ENCODE peak calls at places on chromosomes 4 and X, in ten cellular contexts. Q, S, M, E, T, D, X, K, H and Z are unnamed samples.

GRCh38 chr4:78666830-78667258 is 109.3 kb upstream of the BMP2K start:
- DNase-seq in T (no peak), X (no peak), K (no peak), Q (no peak), E (no peak), D (no peak), S (no peak), H (no peak), M (no peak), Z (no peak)

GRCh38 chrX:72081605-72082320 is 50.0 kb downstream of the RTL5 start:
- DNase-seq in S (no peak), T (no peak), D (no peak), E (no peak), K (no peak), Q (no peak), H (no peak), M (no peak), X (no peak), Z (no peak)

GRCh38 chr4:78312989-78313753 is 238.4 kb upstream of the ANXA3 start:
- DNase-seq in H (no peak), S (no peak), X (no peak), Q (no peak), M (no peak), K (no peak), T (no peak), E (no peak), D (peak; percentile 16), Z (no peak)

GRCh38 chr4:184400375-184400870 is 73.9 kb downstream of the IRF2 start:
- DNase-seq in X (no peak), E (no peak), Q (no peak), T (peak; percentile 70), H (no peak), D (no peak), K (peak; percentile 91), S (peak; percentile 34), M (no peak), Z (no peak)

GRCh38 chr4:77872723-77873435 is 10.2 kb downstream of the MRPL1 start:
- DNase-seq in E (no peak), S (no peak), H (no peak), M (no peak), X (no peak), D (no peak), T (no peak), Q (no peak), K (peak; percentile 19), Z (no peak)

GRCh38 chr4:23934223-23934622 is 44.4 kb upstream of the PPARGC1A start:
- DNase-seq in H (no peak), S (no peak), E (no peak), X (no peak), K (no peak), T (no peak), M (no peak), D (no peak), Q (no peak), Z (no peak)

GRCh38 chrX:13778916-13779315 is 38.0 kb downstream of the GPM6B start:
- DNase-seq in S (no peak), M (no peak), Q (peak; percentile 12), T (peak; percentile 21), E (no peak), D (no peak), H (no peak), X (no peak), K (peak; percentile 87), Z (no peak)

GRCh38 chrX:153944140-153944799 is at the start of gene RENBP:
- DNase-seq in Q (peak; percentile 39), E (peak; percentile 46), H (no peak), S (peak; percentile 67), T (no peak), X (peak; percentile 83), M (peak; percentile 83), K (no peak), D (peak; percentile 33), Z (peak; percentile 35)

DNA sequence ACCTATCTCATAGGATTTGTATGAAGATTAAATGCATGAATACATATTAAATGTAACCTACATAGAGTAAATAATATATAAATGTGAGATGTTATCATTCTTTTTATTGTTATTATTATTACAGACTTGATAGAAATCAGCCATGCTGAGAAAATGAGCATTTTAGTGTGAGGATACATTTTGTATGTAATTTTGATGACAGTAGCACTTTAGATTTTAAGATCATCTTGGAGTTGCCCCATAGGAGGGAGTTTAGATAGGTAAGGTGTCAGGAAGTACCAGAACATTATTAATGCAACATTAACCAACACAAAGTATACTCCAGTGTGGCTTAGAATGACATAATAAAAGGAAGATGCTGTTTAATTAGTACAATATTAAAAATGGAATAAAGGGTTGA is 8.4 kb downstream of the TMPRSS11A start:
- DNase-seq in T (no peak), S (no peak), Q (no peak), D (no peak), X (no peak), E (no peak), H (no peak), M (no peak), K (no peak), Z (no peak)
- H3K4me3 ChIP-seq in T (no peak overlapping the region), S (no peak overlapping the region), Q (no peak overlapping the region), D (no peak overlapping the region), X (no peak overlapping the region), E (no peak overlapping the region), H (no peak overlapping the region), M (no peak overlapping the region), K (no peak overlapping the region), Z (no peak overlapping the region)

GRCh38 chr4:890036-890695 is 42.0 kb downstream of the GAK start:
- DNase-seq in E (no peak), M (no peak), D (no peak), T (no peak), K (no peak), Q (no peak), X (no peak), H (no peak), S (no peak), Z (no peak)

GRCh38 chr4:886244-886643 is 45.9 kb downstream of the GAK start:
- DNase-seq in H (no peak), E (no peak), M (no peak), K (no peak), D (no peak), T (no peak), Q (peak; percentile 13), X (no peak), S (no peak), Z (no peak)

GRCh38 chr4:889516-889915 is 42.6 kb downstream of the GAK start:
- DNase-seq in Q (no peak), D (no peak), X (no peak), T (no peak), S (no peak), H (no peak), M (no peak), K (no peak), E (no peak), Z (no peak)

GRCh38 chr4:887034-887763 is 44.9 kb downstream of the GAK start:
- DNase-seq in S (no peak), H (no peak), T (no peak), X (no peak), D (no peak), K (no peak), E (no peak), Q (no peak), M (no peak), Z (no peak)

DNA sequence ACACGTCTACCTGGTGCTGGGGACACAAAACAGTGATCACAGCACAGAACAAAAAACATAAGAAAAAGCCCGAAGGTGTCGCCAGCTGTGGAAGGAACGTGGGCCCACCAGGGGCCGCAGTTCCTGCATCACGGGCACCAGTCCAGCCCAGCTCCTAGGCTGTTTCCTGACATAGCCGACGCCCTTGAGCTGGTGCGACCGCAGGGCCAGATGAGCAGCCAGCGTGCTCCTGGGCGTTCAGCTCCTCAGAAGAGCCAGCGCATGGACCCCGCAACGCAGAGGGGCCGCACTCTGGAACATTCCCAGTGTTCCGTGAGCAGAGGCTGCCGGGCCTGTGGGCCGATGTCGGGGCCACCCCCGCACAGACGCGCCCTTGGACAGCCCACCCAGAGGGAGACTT is 44.1 kb downstream of the GAK start:
- DNase-seq in D (no peak), Q (no peak), H (no peak), M (no peak), E (no peak), K (no peak), X (no peak), S (no peak), T (no peak), Z (no peak)
- H3K36me3 ChIP-seq in D (peaks cover 4% of the 10 kb centered on the region), Q (peaks cover 82% of the 10 kb centered on the region), H (peaks cover 90% of the 10 kb centered on the region), M (peaks cover 3% of the 10 kb centered on the region), E (peaks cover 54% of the 10 kb centered on the region), K (peaks cover 39% of the 10 kb centered on the region), X (peaks cover 88% of the 10 kb centered on the region), S (no peaks in the 10 kb centered on the region), T (no peaks in the 10 kb centered on the region), Z (peaks cover 30% of the 10 kb centered on the region)

GRCh38 chrX:132393090-132393884 is 95.6 kb downstream of the MBNL3 start:
- DNase-seq in K (no peak), E (no peak), T (no peak), X (no peak), D (no peak), Q (no peak), H (no peak), S (no peak), M (no peak), Z (no peak)
- H3K4me3 ChIP-seq in K (no peak overlapping the region), E (no peak overlapping the region), T (no peak overlapping the region), X (no peak overlapping the region), D (no peak overlapping the region), Q (no peak overlapping the region), H (no peak overlapping the region), S (no peak overlapping the region), M (no peak overlapping the region), Z (no peak overlapping the region)

GRCh38 chr4:8469550-8469949 is 29.0 kb downstream of the TRMT44 start:
- DNase-seq in T (no peak), M (no peak), D (no peak), X (no peak), Q (no peak), H (no peak), S (no peak), K (peak; percentile 65), E (no peak), Z (no peak)

GRCh38 chr4:8464376-8464775 is 23.8 kb downstream of the TRMT44 start:
- DNase-seq in X (no peak), Q (no peak), S (no peak), H (no peak), K (peak; percentile 52), E (no peak), D (no peak), T (no peak), M (no peak), Z (no peak)

GRCh38 chr4:8468746-8469535 is 28.4 kb downstream of the TRMT44 start:
- DNase-seq in H (no peak), T (peak; percentile 54), X (peak; percentile 77), M (no peak), Q (peak; percentile 44), K (peak; percentile 96), S (peak; percentile 67), E (peak; percentile 61), D (peak; percentile 42), Z (peak; percentile 63)

GRCh38 chr4:8465615-8466611 is 25.3 kb downstream of the TRMT44 start:
- DNase-seq in T (no peak), H (no peak), E (no peak), S (no peak), K (no peak), Q (no peak), D (no peak), X (no peak), M (no peak), Z (no peak)

DNA sequence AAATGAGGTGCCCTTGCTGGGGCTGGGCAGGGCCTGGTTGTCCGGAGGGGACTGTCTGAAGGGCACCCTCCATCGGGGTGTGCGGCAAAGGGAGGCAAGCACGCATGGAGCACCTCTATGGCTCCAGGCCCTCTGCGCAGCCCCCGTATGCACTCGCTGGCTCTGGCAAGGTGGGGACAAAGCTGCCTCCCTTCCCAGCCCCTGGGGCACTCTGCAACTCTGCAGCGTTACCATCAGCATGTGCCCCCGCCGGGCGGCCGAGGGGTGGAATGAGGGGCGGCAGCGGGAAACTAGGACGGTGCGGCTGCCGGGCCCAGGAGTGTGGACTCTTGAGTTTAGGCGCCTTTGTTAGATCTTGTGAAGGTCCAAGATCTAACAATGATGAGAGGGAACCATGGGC is 26.4 kb downstream of the TRMT44 start:
- DNase-seq in D (no peak), Q (no peak), K (no peak), T (no peak), M (no peak), S (no peak), X (no peak), H (no peak), E (no peak), Z (no peak)
- H3K36me3 ChIP-seq in D (no peaks in the 10 kb centered on the region), Q (peaks cover 77% of the 10 kb centered on the region), K (peaks cover 42% of the 10 kb centered on the region), T (peaks cover 9% of the 10 kb centered on the region), M (no peaks in the 10 kb centered on the region), S (no peaks in the 10 kb centered on the region), X (peaks cover 83% of the 10 kb centered on the region), H (peaks cover 74% of the 10 kb centered on the region), E (peaks cover 54% of the 10 kb centered on the region), Z (peaks cover 5% of the 10 kb centered on the region)